ENCODE peak calls at places on chromosomes 16 and 17, in five cellular contexts. V is HEK293T; S is heart left ventricle; K is NCI-H460; Z is activated naive CD4-positive, alpha-beta T cell. G is an unnamed sample.

GRCh38 chr17:64077409-64077808 is 52.5 kb downstream of the ERN1 start:
- DNase-seq in Z (no peak), V (no peak), S (no peak), K (no peak), G (peak)

GRCh38 chr16:56944954-56945839 is 13.3 kb downstream of the HERPUD1 start:
- DNase-seq in Z (no peak), K (no peak), V (no peak), S (no peak), G (no peak)

GRCh38 chr17:69819316-69820087 is 255.5 kb upstream of the KCNJ16 start:
- DNase-seq in Z (no peak), K (no peak), S (no peak), V (no peak), G (no peak)

GRCh38 chr17:4017377-4017776 is 53.1 kb upstream of the ATP2A3 start:
- DNase-seq in V (peak), K (no peak), Z (no peak), S (no peak), G (no peak)

GRCh38 chr17:72266099-72266852 is 145.5 kb downstream of the SOX9 start:
- DNase-seq in Z (no peak), S (no peak), V (no peak), K (no peak), G (no peak)

GRCh38 chr17:68197091-68197996 is 50.5 kb upstream of the AMZ2 start:
- DNase-seq in V (no peak), Z (no peak), S (peak), K (no peak), G (peak)

GRCh38 chr17:50532452-50533024 is at the start of gene EPN3:
- DNase-seq in K (no peak), V (no peak), Z (no peak), S (no peak), G (no peak)

GRCh38 chr16:7313170-7313569 is 19.5 kb upstream of the RBFOX1 start:
- DNase-seq in Z (no peak), K (no peak), V (peak), S (no peak), G (no peak)

GRCh38 chr16:50474138-50474537 is 74.1 kb upstream of the NKD1 start:
- DNase-seq in Z (no peak), K (no peak), V (no peak), S (no peak), G (no peak)

GRCh38 chr17:50774225-50774803 is 7.0 kb upstream of the ANKRD40CL start:
- DNase-seq in Z (no peak), V (no peak), S (no peak), K (no peak), G (no peak)

GRCh38 chr16:10013364-10013763 is 168.9 kb downstream of the GRIN2A start:
- DNase-seq in S (no peak), V (no peak), K (no peak), Z (no peak), G (no peak)

GRCh38 chr16:1876468-1876867 is 4.5 kb upstream of the MEIOB start:
- DNase-seq in V (no peak), K (no peak), Z (no peak), S (no peak), G (no peak)

GRCh38 chr16:75506567-75506966 is 11.3 kb upstream of the CHST6 start:
- DNase-seq in K (peak), S (peak), Z (no peak), V (no peak), G (no peak)

GRCh38 chr17:32746280-32746679 is 130.6 kb downstream of the MYO1D start:
- DNase-seq in Z (no peak), K (no peak), S (no peak), V (no peak), G (no peak)

GRCh38 chr17:61152898-61153297 is 246.7 kb upstream of the TBX2 start:
- DNase-seq in K (no peak), Z (no peak), S (no peak), V (no peak), G (no peak)

GRCh38 chr17:1888741-1889140 is 58.9 kb downstream of the RPA1 start:
- DNase-seq in K (no peak), V (no peak), Z (no peak), S (no peak), G (no peak)

GRCh38 chr16:19085679-19086200 is 18.3 kb downstream of the COQ7 start:
- DNase-seq in Z (no peak), K (no peak), V (no peak), S (no peak), G (no peak)

GRCh38 chr17:63279498-63280230 is 166.4 kb downstream of the CYB561 start:
- DNase-seq in S (no peak), V (no peak), K (no peak), Z (no peak), G (no peak)

GRCh38 chr16:30910427-30911029 is 12.8 kb upstream of the FBXL19 start:
- DNase-seq in V (no peak), Z (no peak), S (no peak), K (no peak), G (no peak)

GRCh38 chr16:3874242-3874641 is 6.3 kb downstream of the CREBBP start:
- DNase-seq in K (no peak), S (no peak), Z (no peak), V (no peak), G (no peak)

GRCh38 chr17:33671493-33671892 is 378.4 kb upstream of the ASIC2 start:
- DNase-seq in S (no peak), Z (no peak), V (no peak), K (no peak), G (no peak)

GRCh38 chr17:58377005-58377660 is 25.1 kb upstream of the SUPT4H1 start:
- DNase-seq in S (no peak), K (no peak), V (no peak), Z (no peak), G (no peak)

GRCh38 chr17:2058521-2059124 is 3.7 kb downstream of the HIC1 start:
- DNase-seq in Z (peak), K (no peak), V (peak), S (peak), G (peak)

GRCh38 chr17:17191346-17191792 is 14.8 kb downstream of the PLD6 start:
- DNase-seq in V (no peak), Z (no peak), K (no peak), S (peak), G (peak)

GRCh38 chr16:11707679-11708197 is 34.9 kb downstream of the TXNDC11 start:
- DNase-seq in V (no peak), Z (no peak), S (no peak), K (no peak), G (no peak)

GRCh38 chr16:4517812-4518211 is 20.8 kb downstream of the CDIP1 start:
- DNase-seq in S (no peak), K (peak), V (peak), Z (no peak), G (no peak)

GRCh38 chr17:73334771-73335513 is 23.1 kb upstream of the CDC42EP4 start:
- DNase-seq in S (no peak), K (no peak), Z (no peak), V (no peak), G (no peak)

GRCh38 chr16:31010539-31010938 is at the start of gene STX1B:
- DNase-seq in V (peak), S (no peak), Z (peak), K (no peak), G (no peak)

GRCh38 chr17:61124562-61124961 is 275.1 kb upstream of the TBX2 start:
- DNase-seq in S (no peak), Z (no peak), V (no peak), K (no peak), G (no peak)

GRCh38 chr17:72913315-72913714 is 179.2 kb downstream of the SLC39A11 start:
- DNase-seq in Z (no peak), V (no peak), K (no peak), S (no peak), G (no peak)

GRCh38 chr17:75159196-75160031 is 5.1 kb upstream of the JPT1 start:
- DNase-seq in V (no peak), K (no peak), S (no peak), Z (no peak), G (no peak)

GRCh38 chr17:47275245-47275984 is 21.8 kb downstream of the ITGB3 start:
- DNase-seq in K (no peak), Z (no peak), S (peak), V (peak), G (peak)

GRCh38 chr17:50239913-50240312 is 34.4 kb upstream of the TMEM92 start:
- DNase-seq in K (no peak), S (no peak), V (no peak), Z (no peak), G (no peak)

GRCh38 chr16:23394141-23394540 is 58.8 kb downstream of the COG7 start:
- DNase-seq in V (no peak), Z (no peak), S (no peak), K (no peak), G (no peak)

G was measured in left ventricle myocardium inferior.